ENCODE peak calls at places on chromosomes 16 and 17, in ten cellular contexts. I is nephron progenitor cell; A is AG10803; Q is retina; H is stimulated activated CD4-positive, alpha-beta T cell treated with anti-CD3 and anti-CD28 coated beads, TNF-alpha, amount 100 ng/mL, for 24 hours; T is stimulated activated CD8-positive, alpha-beta memory T cell treated with anti-CD3 and anti-CD28 coated beads, Interleukin-4, amount 100 ng/mL, for 24 hours; O is choroid plexus epithelial cell; U is adrenal gland; R is ovary; G is Right ventricle myocardium superior. K is an unnamed sample.

GRCh38 chr17:78407387-78407990 is 29.0 kb downstream of the PGS1 start:
- DNase-seq in I (no peak), A (no peak), Q (no peak), H (no peak), T (no peak), O (peak; percentile 68), U (no peak), R (no peak), G (no peak), K (no peak)

GRCh38 chr16:71900336-71900735 is 5.0 kb downstream of the IST1 start:
- DNase-seq in I (no peak), A (no peak), Q (no peak), H (no peak), T (no peak), O (no peak), U (no peak), R (peak; percentile 6), G (no peak), K (no peak)

GRCh38 chr17:42284020-42284369 is 4.3 kb upstream of the STAT5A start:
- DNase-seq in I (no peak), A (no peak), Q (no peak), H (no peak), T (no peak), O (no peak), U (peak; percentile 8), R (no peak), G (no peak), K (no peak)

GRCh38 chr17:52027620-52028019 is 130.9 kb downstream of the CA10 start:
- DNase-seq in I (no peak), A (peak; percentile 63), Q (no peak), H (no peak), T (no peak), O (peak; percentile 20), U (no peak), R (no peak), G (no peak), K (no peak)

GRCh38 chr16:53041196-53041977 is 11.3 kb downstream of the CHD9NB start:
- DNase-seq in I (no peak), A (peak; percentile 55), Q (no peak), H (no peak), T (no peak), O (peak; percentile 80), U (no peak), R (peak; percentile 52), G (peak; percentile 92), K (no peak)

GRCh38 chr17:75832652-75833400 is 11.4 kb downstream of the UNC13D start:
- DNase-seq in I (no peak), A (no peak), Q (no peak), H (no peak), T (no peak), O (no peak), U (no peak), R (no peak), G (no peak), K (no peak)

GRCh38 chr16:48053346-48053745 is 102.4 kb downstream of the ABCC12 start:
- DNase-seq in I (peak; percentile 39), A (peak; percentile 40), Q (no peak), H (no peak), T (no peak), O (peak; percentile 89), U (peak; percentile 25), R (peak; percentile 43), G (no peak), K (no peak)

GRCh38 chr16:26976913-26977312 is 89.8 kb upstream of the C16orf82 start:
- DNase-seq in I (no peak), A (no peak), Q (no peak), H (no peak), T (no peak), O (no peak), U (no peak), R (no peak), G (no peak), K (no peak)

GRCh38 chr16:10405386-10405939 is 19.6 kb downstream of the ATF7IP2 start:
- DNase-seq in I (no peak), A (no peak), Q (no peak), H (no peak), T (no peak), O (peak; percentile 84), U (peak; percentile 29), R (no peak), G (no peak), K (no peak)

GRCh38 chr16:17850626-17851265 is 380.0 kb upstream of the XYLT1 start:
- DNase-seq in I (peak; percentile 29), A (no peak), Q (peak; percentile 51), H (no peak), T (no peak), O (no peak), U (no peak), R (no peak), G (no peak), K (no peak)

GRCh38 chr17:50920891-50921595 is 54.9 kb upstream of the TOB1 start:
- DNase-seq in I (no peak), A (no peak), Q (peak; percentile 44), H (no peak), T (no peak), O (no peak), U (no peak), R (no peak), G (peak; percentile 34), K (no peak)

GRCh38 chr17:80218391-80218790 is 1.7 kb downstream of the SGSH start:
- DNase-seq in I (no peak), A (no peak), Q (no peak), H (no peak), T (no peak), O (no peak), U (no peak), R (no peak), G (peak; percentile 10), K (no peak)

GRCh38 chr16:1180772-1181714 is 28.1 kb downstream of the CACNA1H start:
- DNase-seq in I (peak; percentile 58), A (no peak), Q (peak; percentile 75), H (no peak), T (no peak), O (peak; percentile 8), U (no peak), R (peak; percentile 77), G (peak; percentile 60), K (no peak)

GRCh38 chr16:79639576-79640311 is 39.2 kb upstream of the MAF start:
- DNase-seq in I (no peak), A (no peak), Q (no peak), H (no peak), T (no peak), O (no peak), U (no peak), R (no peak), G (no peak), K (no peak)

GRCh38 chr17:74715144-74715543 is 2.4 kb upstream of the CD300LF start:
- DNase-seq in I (no peak), A (no peak), Q (no peak), H (no peak), T (no peak), O (no peak), U (no peak), R (no peak), G (no peak), K (no peak)

GRCh38 chr17:63531022-63531965 is 8.1 kb downstream of the KCNH6 start:
- DNase-seq in I (no peak), A (peak; percentile 44), Q (no peak), H (no peak), T (no peak), O (no peak), U (peak; percentile 16), R (no peak), G (no peak), K (no peak)

GRCh38 chr16:3625911-3626732 is 14.7 kb upstream of the SLX4 start:
- DNase-seq in I (no peak), A (peak; percentile 34), Q (no peak), H (no peak), T (no peak), O (peak; percentile 21), U (no peak), R (no peak), G (no peak), K (no peak)

GRCh38 chr17:82909322-82909904 is 69.6 kb upstream of the ZNF750 start:
- DNase-seq in I (no peak), A (no peak), Q (no peak), H (no peak), T (peak; percentile 30), O (no peak), U (no peak), R (no peak), G (peak; percentile 30), K (peak; percentile 42)

GRCh38 chr17:9233761-9234160 is 212.5 kb downstream of the NTN1 start:
- DNase-seq in I (no peak), A (no peak), Q (no peak), H (no peak), T (no peak), O (no peak), U (no peak), R (no peak), G (peak; percentile 24), K (no peak)

GRCh38 chr17:30278032-30278431 is 13.7 kb downstream of the BLMH start:
- DNase-seq in I (no peak), A (peak; percentile 31), Q (peak; percentile 43), H (no peak), T (no peak), O (peak; percentile 91), U (peak; percentile 39), R (no peak), G (no peak), K (no peak)

GRCh38 chr17:37344519-37344918 is 31.3 kb upstream of the C17orf78 start:
- DNase-seq in I (no peak), A (no peak), Q (no peak), H (no peak), T (no peak), O (no peak), U (no peak), R (no peak), G (no peak), K (no peak)

GRCh38 chr16:30095166-30096078 is 591 bp downstream of the YPEL3 start:
- DNase-seq in I (no peak), A (no peak), Q (peak; percentile 43), H (no peak), T (no peak), O (no peak), U (peak; percentile 45), R (peak; percentile 54), G (no peak), K (no peak)

GRCh38 chr17:71023631-71024030 is 854.3 kb downstream of the KCNJ2 start:
- DNase-seq in I (peak; percentile 57), A (peak; percentile 1), Q (peak; percentile 77), H (no peak), T (no peak), O (peak; percentile 42), U (no peak), R (no peak), G (no peak), K (no peak)

GRCh38 chr17:57892820-57893595 is 43.2 kb upstream of the MRPS23 start:
- DNase-seq in I (peak; percentile 39), A (peak; percentile 100), Q (peak; percentile 90), H (no peak), T (no peak), O (peak; percentile 97), U (peak; percentile 98), R (peak; percentile 68), G (peak; percentile 93), K (no peak)

GRCh38 chr17:79702071-79702470 is 28.7 kb upstream of the ENPP7 start:
- DNase-seq in I (peak; percentile 39), A (no peak), Q (peak; percentile 77), H (no peak), T (no peak), O (no peak), U (no peak), R (no peak), G (no peak), K (no peak)

GRCh38 chr17:78412403-78412802 is 34.0 kb downstream of the PGS1 start:
- DNase-seq in I (no peak), A (no peak), Q (no peak), H (no peak), T (no peak), O (peak; percentile 57), U (no peak), R (no peak), G (no peak), K (peak; percentile 30)

GRCh38 chr17:72458301-72458700 is 337.5 kb downstream of the SOX9 start:
- DNase-seq in I (no peak), A (no peak), Q (no peak), H (no peak), T (no peak), O (no peak), U (no peak), R (no peak), G (no peak), K (no peak)

GRCh38 chr16:68339214-68339613 is 28.4 kb downstream of the PRMT7 start:
- DNase-seq in I (no peak), A (no peak), Q (no peak), H (no peak), T (no peak), O (no peak), U (no peak), R (no peak), G (no peak), K (no peak)

K was measured in stimulated activated effector memory CD8-positive, alpha-beta T cell treated with anti-CD3 and anti-CD28 coated beads, Interleukin-12 subunit alpha, Interleukin-12 subunit beta, amount 100 ng/mL, for 72 hours.